ENCODE peak calls at places on chromosome 6, in six cellular contexts. C is GM06990, I is nephron progenitor cell, P is omental fat pad, T is DND-41, G is sigmoid colon. O is an unnamed sample.

GRCh38 chr6:124530926-124531325 is 431.3 kb upstream of the RNF217 start:
- DNase-seq in C (no peak), I (no peak), P (no peak), T (no peak), G (no peak), O (no peak)

GRCh38 chr6:130672153-130672552 is 155.1 kb upstream of the SMLR1 start:
- DNase-seq in C (no peak), I (no peak), P (no peak), T (no peak), G (no peak), O (no peak)

GRCh38 chr6:106159531-106159940 is 73.4 kb downstream of the PRDM1 start:
- DNase-seq in C (no peak), I (no peak), P (no peak), T (no peak), G (no peak), O (no peak)

GRCh38 chr6:25889877-25890853 is 16.1 kb upstream of the SLC17A3 start:
- DNase-seq in C (no peak), I (peak; percentile 34), P (no peak), T (peak; percentile 15), G (no peak), O (no peak)

GRCh38 chr6:133814797-133815196 is 74.1 kb upstream of the TCF21 start:
- DNase-seq in C (no peak), I (no peak), P (no peak), T (no peak), G (peak; percentile 73), O (no peak)

GRCh38 chr6:116536216-116536621 is 9.3 kb downstream of the TRAPPC3L start:
- DNase-seq in C (peak; percentile 22), I (peak; percentile 15), P (no peak), T (peak; percentile 11), G (no peak), O (no peak)

GRCh38 chr6:4664117-4664626 is 112.0 kb upstream of the CDYL start:
- DNase-seq in C (no peak), I (no peak), P (no peak), T (no peak), G (peak; percentile 91), O (no peak)

GRCh38 chr6:132011582-132011981 is 60.4 kb upstream of the CCN2 start:
- DNase-seq in C (no peak), I (no peak), P (no peak), T (no peak), G (no peak), O (no peak)

GRCh38 chr6:24910850-24911712 is 24.7 kb downstream of the RIPOR2 start:
- DNase-seq in C (peak; percentile 73), I (peak; percentile 83), P (no peak), T (no peak), G (peak; percentile 81), O (no peak)

GRCh38 chr6:56671160-56671559 is 28.5 kb upstream of the DST start:
- DNase-seq in C (no peak), I (no peak), P (no peak), T (no peak), G (no peak), O (no peak)

GRCh38 chr6:108739496-108740330 is 108.5 kb upstream of the ARMC2 start:
- DNase-seq in C (no peak), I (no peak), P (no peak), T (no peak), G (no peak), O (no peak)

GRCh38 chr6:21201673-21202430 is 391.7 kb upstream of the SOX4 start:
- DNase-seq in C (no peak), I (peak; percentile 12), P (no peak), T (no peak), G (no peak), O (no peak)

GRCh38 chr6:161959072-161959471 is 685.2 kb upstream of the AGPAT4 start:
- DNase-seq in C (no peak), I (no peak), P (no peak), T (no peak), G (no peak), O (no peak)

GRCh38 chr6:21856096-21856825 is 262.7 kb downstream of the SOX4 start:
- DNase-seq in C (no peak), I (no peak), P (no peak), T (no peak), G (no peak), O (no peak)

GRCh38 chr6:159467473-159468041 is 225.5 kb downstream of the SOD2 start:
- DNase-seq in C (peak; percentile 57), I (no peak), P (no peak), T (no peak), G (no peak), O (no peak)

GRCh38 chr6:63789699-63790098 is 154.1 kb downstream of the PHF3 start:
- DNase-seq in C (no peak), I (no peak), P (no peak), T (no peak), G (no peak), O (no peak)

GRCh38 chr6:43246301-43247114 is 3.2 kb downstream of the TTBK1 start:
- DNase-seq in C (no peak), I (peak; percentile 69), P (no peak), T (no peak), G (peak; percentile 74), O (no peak)

GRCh38 chr6:70651326-70651905 is 16.3 kb upstream of the SMAP1 start:
- DNase-seq in C (peak; percentile 26), I (no peak), P (no peak), T (peak; percentile 87), G (no peak), O (no peak)

GRCh38 chr6:161029195-161029809 is 37.7 kb downstream of the MAP3K4 start:
- DNase-seq in C (peak; percentile 73), I (no peak), P (no peak), T (no peak), G (no peak), O (no peak)

GRCh38 chr6:93416575-93417420 is 2.6 kb downstream of the EPHA7 start:
- DNase-seq in C (no peak), I (peak; percentile 69), P (no peak), T (no peak), G (peak; percentile 70), O (peak; percentile 84)

GRCh38 chr6:155340464-155341129 is 26.3 kb upstream of the TFB1M start:
- DNase-seq in C (no peak), I (no peak), P (no peak), T (no peak), G (no peak), O (no peak)
- TF ChIP-seq CTCF in C (peak; percentile 52), I (no peak), P (no peak), T (no peak), G (no peak), O (peak; percentile 47)

DNA sequence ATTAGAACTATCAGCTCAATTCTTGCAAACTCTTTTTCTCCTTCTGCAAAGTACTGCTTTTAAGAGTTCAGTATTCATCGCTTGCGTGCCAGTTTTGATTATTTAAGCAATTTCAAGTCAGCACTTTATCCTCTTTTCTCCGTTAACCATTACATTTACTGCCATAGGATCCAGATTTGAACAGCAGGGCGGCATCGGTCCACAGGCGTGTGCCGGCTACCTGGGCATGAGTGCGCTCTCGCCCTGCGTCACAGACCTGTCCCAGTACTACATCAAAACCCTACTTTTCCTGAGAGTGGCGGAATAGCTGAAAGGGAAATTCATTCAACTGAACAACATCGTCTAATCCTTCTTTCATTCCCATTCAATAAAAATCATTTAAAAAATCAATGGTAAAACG is 53.4 kb downstream of the MYLK4 start:
- DNase-seq in C (no peak), I (no peak), P (no peak), T (no peak), G (no peak), O (no peak)
- TF ChIP-seq CTCF in C (no peak), I (no peak), P (no peak), T (peak; percentile 8), G (no peak), O (no peak)

GRCh38 chr6:118565317-118565960 is 17.3 kb downstream of the PLN start:
- DNase-seq in C (peak; percentile 59), I (no peak), P (no peak), T (peak; percentile 17), G (no peak), O (no peak)
- TF ChIP-seq CTCF in C (peak; percentile 63), I (no peak), P (no peak), T (peak; percentile 75), G (no peak), O (peak; percentile 73)

DNA sequence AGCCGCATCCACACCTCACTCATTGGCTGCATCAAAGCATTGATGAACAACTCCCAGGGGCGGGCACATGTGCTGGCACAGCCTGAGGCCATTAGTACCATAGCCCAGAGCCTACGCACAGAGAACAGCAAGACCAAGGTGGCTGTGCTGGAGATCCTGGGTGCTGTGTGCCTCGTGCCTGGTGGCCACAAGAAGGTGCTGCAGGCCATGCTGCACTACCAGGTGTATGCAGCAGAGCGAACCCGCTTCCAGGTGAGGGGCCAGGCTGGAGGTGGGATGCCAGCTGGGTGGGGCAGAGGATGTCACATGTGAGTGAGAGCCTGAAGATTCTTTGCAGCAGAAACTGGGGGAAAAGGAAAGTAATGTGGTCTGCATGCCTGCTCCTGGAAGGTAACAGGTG is 66.7 kb downstream of the MOCS1 start:
- DNase-seq in C (no peak), I (no peak), P (no peak), T (no peak), G (peak; percentile 60), O (no peak)
- TF ChIP-seq CTCF in C (no peak), I (no peak), P (no peak), T (peak; percentile 39), G (no peak), O (peak; percentile 28)

DNA sequence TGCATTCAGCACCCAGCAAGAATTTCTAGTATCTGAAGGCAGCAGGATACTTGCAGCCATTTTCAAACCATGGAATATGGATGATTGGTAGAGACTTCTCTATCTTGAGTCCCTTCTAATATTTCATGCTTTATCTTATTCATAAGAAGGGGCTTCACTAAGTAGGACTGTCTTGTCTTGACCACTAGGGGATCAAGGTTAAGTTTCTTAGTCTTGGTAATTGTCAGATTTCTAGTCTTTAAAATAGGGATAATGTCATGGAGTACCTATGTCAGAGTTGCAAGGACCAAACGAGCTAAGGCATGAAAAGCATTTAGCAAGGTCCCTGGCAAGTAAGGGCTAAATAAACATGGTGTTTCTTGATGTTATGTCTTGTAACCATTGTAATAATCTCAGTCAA is 68.5 kb upstream of the ESR1 start:
- DNase-seq in C (no peak), I (no peak), P (no peak), T (no peak), G (no peak), O (no peak)
- TF ChIP-seq CTCF in C (peak; percentile 10), I (no peak), P (no peak), T (peak; percentile 4), G (no peak), O (no peak)